ENCODE peak calls at places on chromosomes 5 and 9, in four cellular contexts. One of them, this sample, is unnamed.
A peak's percentile ranks its signal among the peaks of the same experiment; 100 is the strongest.

GRCh38 chr5:57824047-57824446 is 341.4 kb upstream of the ACTBL2 start:
- DNase-seq in astrocyte: peak; percentile 99
- DNase-seq in neural crest cell: no peak
- DNase-seq in activated CD4-positive, alpha-beta T cell treated with anti-CD3 and anti-CD28 coated beads for 4 hours: no peak
- DNase-seq in this sample: no peak

GRCh38 chr5:103010120-103010666 is 109.7 kb downstream of the GIN1 start:
- DNase-seq in astrocyte: no peak
- DNase-seq in neural crest cell: no peak
- DNase-seq in activated CD4-positive, alpha-beta T cell treated with anti-CD3 and anti-CD28 coated beads for 4 hours: no peak
- DNase-seq in this sample: no peak

GRCh38 chr5:90488791-90489190 is 14.1 kb downstream of the POLR3G start:
- DNase-seq in activated CD4-positive, alpha-beta T cell treated with anti-CD3 and anti-CD28 coated beads for 4 hours: no peak
- DNase-seq in neural crest cell: no peak
- DNase-seq in astrocyte: peak; percentile 43
- DNase-seq in this sample: no peak

GRCh38 chr5:172828911-172829431 is 5.1 kb upstream of the ERGIC1 start:
- DNase-seq in activated CD4-positive, alpha-beta T cell treated with anti-CD3 and anti-CD28 coated beads for 4 hours: no peak
- DNase-seq in astrocyte: peak; percentile 61
- DNase-seq in neural crest cell: no peak
- DNase-seq in this sample: no peak

GRCh38 chr9:35070823-35071813 is 1.3 kb downstream of the VCP start:
- DNase-seq in activated CD4-positive, alpha-beta T cell treated with anti-CD3 and anti-CD28 coated beads for 4 hours: no peak
- DNase-seq in neural crest cell: no peak
- DNase-seq in astrocyte: peak; percentile 35
- DNase-seq in this sample: no peak

GRCh38 chr5:56557198-56557597 is 258.2 kb upstream of the MAP3K1 start:
- DNase-seq in activated CD4-positive, alpha-beta T cell treated with anti-CD3 and anti-CD28 coated beads for 4 hours: no peak
- DNase-seq in astrocyte: no peak
- DNase-seq in neural crest cell: no peak
- DNase-seq in this sample: no peak

GRCh38 chr9:126851286-126851880 is 9.1 kb upstream of the ZBTB34 start:
- DNase-seq in activated CD4-positive, alpha-beta T cell treated with anti-CD3 and anti-CD28 coated beads for 4 hours: no peak
- DNase-seq in neural crest cell: no peak
- DNase-seq in astrocyte: no peak
- DNase-seq in this sample: no peak

GRCh38 chr5:61275841-61276240 is 56.2 kb upstream of the ZSWIM6 start:
- DNase-seq in astrocyte: peak; percentile 52
- DNase-seq in neural crest cell: no peak
- DNase-seq in activated CD4-positive, alpha-beta T cell treated with anti-CD3 and anti-CD28 coated beads for 4 hours: no peak
- DNase-seq in this sample: no peak

GRCh38 chr5:115770466-115770865 is 46.0 kb downstream of the CDO1 start:
- DNase-seq in neural crest cell: no peak
- DNase-seq in activated CD4-positive, alpha-beta T cell treated with anti-CD3 and anti-CD28 coated beads for 4 hours: no peak
- DNase-seq in astrocyte: no peak
- DNase-seq in this sample: peak; percentile 38

GRCh38 chr5:66494437-66494836 is 101.8 kb upstream of the MAST4 start:
- DNase-seq in astrocyte: no peak
- DNase-seq in activated CD4-positive, alpha-beta T cell treated with anti-CD3 and anti-CD28 coated beads for 4 hours: no peak
- DNase-seq in neural crest cell: no peak
- DNase-seq in this sample: peak; percentile 14

GRCh38 chr5:170745481-170746061 is 38.0 kb upstream of the GABRP start:
- DNase-seq in astrocyte: no peak
- DNase-seq in neural crest cell: peak; percentile 17
- DNase-seq in activated CD4-positive, alpha-beta T cell treated with anti-CD3 and anti-CD28 coated beads for 4 hours: no peak
- DNase-seq in this sample: no peak

GRCh38 chr5:149367972-149368645 is 10.3 kb downstream of the PCYOX1L start:
- DNase-seq in activated CD4-positive, alpha-beta T cell treated with anti-CD3 and anti-CD28 coated beads for 4 hours: no peak
- DNase-seq in neural crest cell: no peak
- DNase-seq in astrocyte: no peak
- DNase-seq in this sample: no peak

GRCh38 chr9:130042406-130042930 is 521 bp downstream of the FNBP1 start:
- DNase-seq in activated CD4-positive, alpha-beta T cell treated with anti-CD3 and anti-CD28 coated beads for 4 hours: peak; percentile 31
- DNase-seq in astrocyte: no peak
- DNase-seq in neural crest cell: no peak
- DNase-seq in this sample: peak; percentile 48

GRCh38 chr9:87685871-87686519 is 39.9 kb upstream of the CTSL start:
- DNase-seq in activated CD4-positive, alpha-beta T cell treated with anti-CD3 and anti-CD28 coated beads for 4 hours: no peak
- DNase-seq in neural crest cell: no peak
- DNase-seq in astrocyte: no peak
- DNase-seq in this sample: peak; percentile 18

GRCh38 chr5:177592010-177592834 is at the start of gene TMED9:
- DNase-seq in neural crest cell: peak; percentile 73
- DNase-seq in astrocyte: peak; percentile 56
- DNase-seq in activated CD4-positive, alpha-beta T cell treated with anti-CD3 and anti-CD28 coated beads for 4 hours: peak; percentile 83
- DNase-seq in this sample: peak; percentile 84

GRCh38 chr5:107607656-107608368 is 62.9 kb downstream of the EFNA5 start:
- DNase-seq in activated CD4-positive, alpha-beta T cell treated with anti-CD3 and anti-CD28 coated beads for 4 hours: no peak
- DNase-seq in astrocyte: no peak
- DNase-seq in neural crest cell: no peak
- DNase-seq in this sample: no peak

GRCh38 chr5:55338810-55339243 is 31.0 kb downstream of the MTREX start:
- DNase-seq in astrocyte: no peak
- DNase-seq in activated CD4-positive, alpha-beta T cell treated with anti-CD3 and anti-CD28 coated beads for 4 hours: peak; percentile 11
- DNase-seq in neural crest cell: no peak
- DNase-seq in this sample: no peak

GRCh38 chr9:30932226-30932625 is 1452.2 kb upstream of the ACO1 start:
- DNase-seq in neural crest cell: no peak
- DNase-seq in astrocyte: peak; percentile 1
- DNase-seq in activated CD4-positive, alpha-beta T cell treated with anti-CD3 and anti-CD28 coated beads for 4 hours: no peak
- DNase-seq in this sample: no peak

GRCh38 chr9:79007701-79008483 is 563.9 kb upstream of the TLE4 start:
- DNase-seq in astrocyte: no peak
- DNase-seq in activated CD4-positive, alpha-beta T cell treated with anti-CD3 and anti-CD28 coated beads for 4 hours: no peak
- DNase-seq in neural crest cell: no peak
- DNase-seq in this sample: no peak

GRCh38 chr9:89421595-89421994 is 76.3 kb downstream of the SEMA4D start:
- DNase-seq in activated CD4-positive, alpha-beta T cell treated with anti-CD3 and anti-CD28 coated beads for 4 hours: peak; percentile 75
- DNase-seq in neural crest cell: no peak
- DNase-seq in astrocyte: peak; percentile 60
- DNase-seq in this sample: no peak

GRCh38 chr5:51495672-51496071 is 112.4 kb downstream of the ISL1 start:
- DNase-seq in astrocyte: peak; percentile 78
- DNase-seq in neural crest cell: no peak
- DNase-seq in activated CD4-positive, alpha-beta T cell treated with anti-CD3 and anti-CD28 coated beads for 4 hours: no peak
- DNase-seq in this sample: no peak

GRCh38 chr9:89759563-89759962 is 154.8 kb downstream of the GADD45G start:
- DNase-seq in neural crest cell: no peak
- DNase-seq in activated CD4-positive, alpha-beta T cell treated with anti-CD3 and anti-CD28 coated beads for 4 hours: no peak
- DNase-seq in astrocyte: no peak
- DNase-seq in this sample: no peak

GRCh38 chr9:99873531-99873930 is 32.9 kb upstream of the STX17 start:
- DNase-seq in activated CD4-positive, alpha-beta T cell treated with anti-CD3 and anti-CD28 coated beads for 4 hours: no peak
- DNase-seq in neural crest cell: no peak
- DNase-seq in astrocyte: peak; percentile 82
- DNase-seq in this sample: no peak

GRCh38 chr5:77200663-77201062 is 9.8 kb upstream of the PDE8B start:
- DNase-seq in activated CD4-positive, alpha-beta T cell treated with anti-CD3 and anti-CD28 coated beads for 4 hours: no peak
- DNase-seq in astrocyte: no peak
- DNase-seq in neural crest cell: no peak
- DNase-seq in this sample: no peak

GRCh38 chr5:98424681-98425454 is 348.6 kb upstream of the RGMB start:
- DNase-seq in neural crest cell: no peak
- DNase-seq in activated CD4-positive, alpha-beta T cell treated with anti-CD3 and anti-CD28 coated beads for 4 hours: no peak
- DNase-seq in astrocyte: peak; percentile 33
- DNase-seq in this sample: no peak

GRCh38 chr5:127582723-127583370 is 65.4 kb downstream of the PRRC1 start:
- DNase-seq in astrocyte: peak; percentile 6
- DNase-seq in neural crest cell: no peak
- DNase-seq in activated CD4-positive, alpha-beta T cell treated with anti-CD3 and anti-CD28 coated beads for 4 hours: no peak
- DNase-seq in this sample: no peak

GRCh38 chr9:115018547-115019435 is 88.4 kb upstream of the TNFSF8 start:
- DNase-seq in astrocyte: peak; percentile 89
- DNase-seq in neural crest cell: no peak
- DNase-seq in activated CD4-positive, alpha-beta T cell treated with anti-CD3 and anti-CD28 coated beads for 4 hours: no peak
- DNase-seq in this sample: no peak

GRCh38 chr9:76150016-76150415 is 244.2 kb downstream of the RFK start:
- DNase-seq in astrocyte: no peak
- DNase-seq in activated CD4-positive, alpha-beta T cell treated with anti-CD3 and anti-CD28 coated beads for 4 hours: no peak
- DNase-seq in neural crest cell: no peak
- DNase-seq in this sample: no peak

GRCh38 chr5:60497706-60498500 is 202.1 kb downstream of the DEPDC1B start:
- DNase-seq in neural crest cell: no peak
- DNase-seq in activated CD4-positive, alpha-beta T cell treated with anti-CD3 and anti-CD28 coated beads for 4 hours: no peak
- DNase-seq in astrocyte: peak; percentile 84
- DNase-seq in this sample: no peak

GRCh38 chr9:114174876-114175771 is 19.8 kb downstream of the COL27A1 start:
- DNase-seq in activated CD4-positive, alpha-beta T cell treated with anti-CD3 and anti-CD28 coated beads for 4 hours: no peak
- DNase-seq in neural crest cell: no peak
- DNase-seq in astrocyte: peak; percentile 79
- DNase-seq in this sample: no peak

GRCh38 chr5:76402880-76403712 is at the start of gene IQGAP2:
- DNase-seq in astrocyte: peak; percentile 51
- DNase-seq in neural crest cell: peak; percentile 77
- DNase-seq in activated CD4-positive, alpha-beta T cell treated with anti-CD3 and anti-CD28 coated beads for 4 hours: peak; percentile 74
- DNase-seq in this sample: peak; percentile 90

GRCh38 chr9:18274693-18275092 is 199.3 kb upstream of the ADAMTSL1 start:
- DNase-seq in activated CD4-positive, alpha-beta T cell treated with anti-CD3 and anti-CD28 coated beads for 4 hours: no peak
- DNase-seq in astrocyte: peak; percentile 25
- DNase-seq in neural crest cell: no peak
- DNase-seq in this sample: no peak

GRCh38 chr5:169941542-169941941 is 38.8 kb downstream of the INSYN2B start:
- DNase-seq in astrocyte: no peak
- DNase-seq in activated CD4-positive, alpha-beta T cell treated with anti-CD3 and anti-CD28 coated beads for 4 hours: no peak
- DNase-seq in neural crest cell: no peak
- DNase-seq in this sample: no peak

GRCh38 chr5:142316051-142316450 is 8.8 kb downstream of the SPRY4 start:
- DNase-seq in neural crest cell: no peak
- DNase-seq in astrocyte: no peak
- DNase-seq in activated CD4-positive, alpha-beta T cell treated with anti-CD3 and anti-CD28 coated beads for 4 hours: no peak
- DNase-seq in this sample: no peak

GRCh38 chr5:59540366-59540765 is 353.2 kb downstream of the PDE4D start:
- DNase-seq in neural crest cell: no peak
- DNase-seq in astrocyte: no peak
- DNase-seq in activated CD4-positive, alpha-beta T cell treated with anti-CD3 and anti-CD28 coated beads for 4 hours: no peak
- DNase-seq in this sample: no peak

GRCh38 chr5:35776757-35777156 is 79.9 kb upstream of the IL7R start:
- DNase-seq in neural crest cell: no peak
- DNase-seq in activated CD4-positive, alpha-beta T cell treated with anti-CD3 and anti-CD28 coated beads for 4 hours: no peak
- DNase-seq in astrocyte: no peak
- DNase-seq in this sample: no peak

GRCh38 chr9:20041717-20042116 is 252.9 kb upstream of the SLC24A2 start:
- DNase-seq in activated CD4-positive, alpha-beta T cell treated with anti-CD3 and anti-CD28 coated beads for 4 hours: no peak
- DNase-seq in astrocyte: no peak
- DNase-seq in neural crest cell: no peak
- DNase-seq in this sample: no peak

GRCh38 chr5:170467000-170467707 is 36.7 kb upstream of the KCNIP1 start:
- DNase-seq in neural crest cell: no peak
- DNase-seq in astrocyte: peak; percentile 90
- DNase-seq in activated CD4-positive, alpha-beta T cell treated with anti-CD3 and anti-CD28 coated beads for 4 hours: no peak
- DNase-seq in this sample: peak; percentile 3

GRCh38 chr9:110050925-110051355 is 157.0 kb downstream of the C9orf152 start:
- DNase-seq in neural crest cell: no peak
- DNase-seq in activated CD4-positive, alpha-beta T cell treated with anti-CD3 and anti-CD28 coated beads for 4 hours: peak; percentile 6
- DNase-seq in astrocyte: peak; percentile 94
- DNase-seq in this sample: no peak

GRCh38 chr9:109017061-109017460 is 3.8 kb upstream of the CTNNAL1 start:
- DNase-seq in activated CD4-positive, alpha-beta T cell treated with anti-CD3 and anti-CD28 coated beads for 4 hours: no peak
- DNase-seq in neural crest cell: no peak
- DNase-seq in astrocyte: no peak
- DNase-seq in this sample: no peak

This sample was measured in K562.